ENCODE peak calls at places on chromosomes 2 and 18, in nine cellular contexts. K is psoas muscle; L is hepatocyte; J is fibroblast of lung; C is CD4-positive, alpha-beta memory T cell; W is upper lobe of right lung; E is right cardiac atrium; Z is heart left ventricle; X is heart right ventricle. N is an unnamed sample. For H3K9me3 and H3K27me3, the result is how much of the 10 kb centered on the place peaks cover.

GRCh38 chr2:68971591-68972231 is 2.7 kb upstream of the GKN1 start:
- DNase-seq in L (no peak), W (no peak), E (no peak), X (no peak), Z (no peak), J (peak), C (no peak), K (no peak), N (peak)

GRCh38 chr2:44479127-44479887 is 117.6 kb downstream of the CAMKMT start:
- DNase-seq in C (peak), J (peak), E (no peak), Z (peak), X (no peak), W (no peak), L (peak), K (no peak), N (peak)

GRCh38 chr2:83055338-83056010 is 1403.6 kb downstream of the SUCLG1 start:
- DNase-seq in W (no peak), X (no peak), C (no peak), J (peak), Z (no peak), K (no peak), E (no peak), L (no peak), N (no peak)

GRCh38 chr18:1914489-1914888 is 656.8 kb downstream of the METTL4 start:
- DNase-seq in Z (no peak), K (no peak), C (no peak), J (peak), L (no peak), W (no peak), E (no peak), X (no peak), N (no peak)

GRCh38 chr18:12741351-12741750 is 38.5 kb downstream of the PSMG2 start:
- DNase-seq in W (no peak), J (peak), K (no peak), X (no peak), L (no peak), C (no peak), E (no peak), Z (no peak), N (no peak)

GRCh38 chr2:65507102-65508069 is 75.0 kb upstream of the SPRED2 start:
- DNase-seq in J (no peak), X (no peak), E (no peak), C (no peak), L (no peak), W (no peak), Z (no peak), K (no peak), N (no peak)

GRCh38 chr2:32894119-32894728 is 52.5 kb upstream of the LTBP1 start:
- DNase-seq in Z (no peak), C (no peak), E (no peak), K (no peak), L (no peak), W (no peak), J (no peak), X (no peak), N (no peak)

GRCh38 chr2:8583400-8584173 is 98.3 kb upstream of the ID2 start:
- DNase-seq in C (peak), W (peak), Z (peak), L (peak), E (peak), J (peak), X (peak), K (peak), N (no peak)

GRCh38 chr2:18506883-18507519 is 53.5 kb downstream of the RDH14 start:
- DNase-seq in Z (no peak), E (no peak), X (no peak), K (no peak), J (no peak), L (no peak), W (no peak), C (no peak), N (no peak)

GRCh38 chr18:1104265-1104792 is 199.7 kb downstream of the ADCYAP1 start:
- DNase-seq in J (peak), W (no peak), L (no peak), X (no peak), E (no peak), C (no peak), Z (no peak), K (no peak), N (peak)

GRCh38 chr2:11482473-11483031 is 16.6 kb upstream of the E2F6 start:
- DNase-seq in X (peak), C (no peak), W (no peak), L (peak), E (peak), K (peak), J (no peak), Z (peak), N (no peak)

GRCh38 chr2:149221898-149222297 is 108.5 kb upstream of the LYPD6 start:
- DNase-seq in Z (no peak), X (no peak), J (no peak), K (no peak), C (no peak), L (no peak), E (no peak), W (no peak), N (no peak)

GRCh38 chr2:197107291-197108269 is 181.1 kb upstream of the PGAP1 start:
- DNase-seq in X (peak), W (no peak), J (peak), E (no peak), C (no peak), L (no peak), K (peak), Z (peak), N (peak)

GRCh38 chr18:7646174-7646886 is 79.2 kb downstream of the PTPRM start:
- DNase-seq in X (no peak), C (no peak), J (no peak), L (no peak), K (no peak), E (no peak), Z (no peak), W (no peak), N (no peak)

GRCh38 chr2:146241023-146241422 is 1603.8 kb upstream of the ACVR2A start:
- DNase-seq in E (no peak), K (no peak), J (no peak), W (no peak), C (no peak), L (no peak), Z (no peak), X (no peak), N (no peak)

GRCh38 chr2:81007104-81007503 is 702.6 kb upstream of the LRRTM1 start:
- DNase-seq in X (no peak), C (no peak), W (no peak), Z (no peak), E (no peak), J (no peak), K (no peak), L (no peak), N (no peak)

GRCh38 chr2:81002906-81003305 is 698.4 kb upstream of the LRRTM1 start:
- DNase-seq in C (no peak), E (no peak), W (no peak), K (no peak), J (no peak), X (no peak), Z (no peak), L (no peak), N (no peak)
- H3K9me3 ChIP-seq in C (under half), E (under half), W (under half), K (under half), J (under half), X (half or more), Z (under half), L (under half), N (under half)

GRCh38 chr2:220660277-220661155 is 911.6 kb downstream of the EPHA4 start:
- DNase-seq in L (peak), Z (no peak), E (no peak), C (no peak), W (no peak), X (no peak), K (no peak), J (no peak), N (no peak)
- H3K27me3 ChIP-seq in L (under half), Z (under half), E (under half), C (under half), W (under half), X (under half), K (under half), J (under half), N (under half)

GRCh38 chr2:89797320-89798038 is 1106.0 kb downstream of the RPIA start:
- DNase-seq in E (no peak), L (no peak), W (no peak), Z (no peak), X (no peak), C (no peak), K (no peak), J (no peak), N (no peak)
- H3K9me3 ChIP-seq in E (under half), L (under half), W (under half), Z (under half), X (half or more), C (under half), K (half or more), J (under half), N (half or more)

GRCh38 chr2:20446917-20447436 is at the start of gene RHOB:
- DNase-seq in C (peak), W (peak), Z (peak), E (peak), K (peak), J (peak), L (peak), X (peak), N (peak)
- H3K27me3 ChIP-seq in C (under half), W (under half), Z (under half), E (under half), K (under half), J (under half), L (under half), X (under half), N (under half)

DNA sequence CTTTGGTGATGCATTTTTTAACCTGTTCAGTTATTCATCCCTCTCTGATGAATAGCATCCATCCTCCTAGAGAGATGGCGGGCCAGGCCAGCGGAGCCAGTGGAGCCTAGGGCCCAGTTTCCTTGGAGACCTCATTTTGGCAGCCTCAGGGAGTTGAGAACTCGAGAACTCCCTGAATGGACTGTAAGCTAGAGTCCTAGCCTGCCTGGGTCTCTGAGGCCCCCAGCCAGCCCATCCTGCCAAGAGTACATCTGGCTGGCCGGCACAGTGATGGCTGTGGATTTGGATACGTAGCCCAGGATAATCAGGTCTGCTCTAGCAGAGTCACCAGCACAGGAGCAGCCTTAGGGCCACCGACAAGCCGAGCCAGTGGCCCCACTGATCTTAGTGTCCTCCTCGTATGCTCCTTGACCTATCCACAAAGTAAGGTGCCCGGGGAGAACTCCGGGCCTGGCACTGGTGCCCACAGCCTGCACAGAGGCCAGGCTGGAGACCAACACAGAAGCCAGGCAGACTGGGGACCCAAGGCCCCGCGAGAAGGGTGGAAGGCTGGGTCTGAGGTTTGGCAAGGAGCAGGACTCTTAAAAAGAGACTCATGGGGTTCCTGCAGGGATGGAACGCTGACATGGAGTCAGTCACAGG is 110.5 kb upstream of the MCFD2 start:
- DNase-seq in C (no peak), Z (no peak), E (peak), K (no peak), J (no peak), W (no peak), L (no peak), X (no peak), N (no peak)
- H3K9me3 ChIP-seq in C (under half), Z (under half), E (under half), K (under half), J (under half), W (under half), L (under half), X (under half), N (under half)

GRCh38 chr2:19554520-19554919 is 196.1 kb upstream of the OSR1 start:
- DNase-seq in K (no peak), J (no peak), W (no peak), L (no peak), C (no peak), E (no peak), Z (no peak), X (no peak), N (no peak)

GRCh38 chr2:19548116-19548515 is 189.7 kb upstream of the OSR1 start:
- DNase-seq in K (no peak), Z (no peak), J (no peak), C (no peak), L (no peak), X (no peak), W (no peak), E (no peak), N (no peak)

GRCh38 chr2:19547321-19547720 is 188.9 kb upstream of the OSR1 start:
- DNase-seq in C (no peak), Z (no peak), E (no peak), J (peak), W (no peak), L (no peak), X (no peak), K (no peak), N (no peak)

GRCh38 chr2:19545507-19545906 is 187.1 kb upstream of the OSR1 start:
- DNase-seq in E (no peak), W (no peak), Z (no peak), K (no peak), L (no peak), J (no peak), C (no peak), X (no peak), N (no peak)

DNA sequence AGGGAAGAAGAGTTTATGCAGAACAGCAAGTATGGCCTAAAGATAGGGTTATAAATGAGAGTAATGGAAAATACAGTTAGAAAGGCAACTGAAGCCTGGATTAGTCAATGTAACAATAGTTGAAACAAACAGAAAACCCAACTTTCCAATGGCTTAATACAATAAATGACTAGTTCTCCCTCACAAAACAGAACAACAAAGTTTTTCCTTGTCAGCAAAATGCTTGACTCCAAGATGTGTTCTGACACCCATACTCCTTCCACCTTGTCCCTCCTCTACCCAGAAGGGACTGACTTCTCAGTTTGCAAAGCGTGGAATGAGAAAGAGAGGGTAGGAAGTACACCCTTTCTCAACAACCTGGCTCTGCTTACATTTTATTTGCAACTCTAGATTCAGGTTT is 191.4 kb upstream of the OSR1 start:
- DNase-seq in J (no peak), E (no peak), L (no peak), X (no peak), W (no peak), Z (no peak), K (no peak), C (no peak), N (no peak)
- H3K27me3 ChIP-seq in J (under half), E (under half), L (under half), X (under half), W (under half), Z (under half), K (under half), C (under half), N (under half)